ENCODE peak calls at places on chromosomes 5 and 9, in five cellular contexts. H is A549, E is transverse colon, P is tibial nerve, N is sigmoid colon. S is an unnamed sample.

GRCh38 chr9:106799146-106799545 is 63.8 kb upstream of the ZNF462 start:
- DNase-seq in P (no peak), H (peak), E (no peak), N (no peak), S (no peak)

GRCh38 chr5:143001764-143002351 is 231.7 kb downstream of the ARHGAP26 start:
- DNase-seq in N (no peak), H (no peak), P (no peak), E (no peak), S (no peak)

GRCh38 chr5:2563046-2563445 is 188.4 kb downstream of the IRX2 start:
- DNase-seq in P (no peak), N (no peak), E (no peak), H (no peak), S (no peak)

GRCh38 chr9:5553211-5553610 is 42.9 kb downstream of the PDCD1LG2 start:
- DNase-seq in E (no peak), H (no peak), N (no peak), P (no peak), S (no peak)

GRCh38 chr9:126676685-126677143 is 63.0 kb downstream of the LMX1B start:
- DNase-seq in E (no peak), P (no peak), N (no peak), H (no peak), S (no peak)

GRCh38 chr5:78647411-78647818 is 1.2 kb downstream of the LHFPL2 start:
- DNase-seq in E (peak), N (peak), H (peak), P (peak), S (no peak)

GRCh38 chr9:83062011-83062652 is 810 bp downstream of the RASEF start:
- DNase-seq in E (peak), P (no peak), N (no peak), H (peak), S (peak)

GRCh38 chr5:65837139-65837538 is 89.2 kb upstream of the ERBIN start:
- DNase-seq in H (peak), N (no peak), E (no peak), P (no peak), S (no peak)

GRCh38 chr5:17239953-17240352 is 22.5 kb downstream of the BASP1 start:
- DNase-seq in H (no peak), N (no peak), P (no peak), E (no peak), S (no peak)

GRCh38 chr5:156174225-156174624 is 152.7 kb upstream of the SGCD start:
- DNase-seq in N (no peak), P (no peak), H (no peak), E (no peak), S (no peak)

GRCh38 chr5:151745071-151745705 is 13.2 kb downstream of the ATOX1 start:
- DNase-seq in H (no peak), E (peak), P (peak), N (peak), S (no peak)

GRCh38 chr5:127536687-127537086 is 19.2 kb downstream of the PRRC1 start:
- DNase-seq in H (no peak), P (no peak), N (no peak), E (no peak), S (no peak)
- TF ChIP-seq CTCF in H (peak), P (peak), N (no peak), E (no peak), S (no peak)

DNA sequence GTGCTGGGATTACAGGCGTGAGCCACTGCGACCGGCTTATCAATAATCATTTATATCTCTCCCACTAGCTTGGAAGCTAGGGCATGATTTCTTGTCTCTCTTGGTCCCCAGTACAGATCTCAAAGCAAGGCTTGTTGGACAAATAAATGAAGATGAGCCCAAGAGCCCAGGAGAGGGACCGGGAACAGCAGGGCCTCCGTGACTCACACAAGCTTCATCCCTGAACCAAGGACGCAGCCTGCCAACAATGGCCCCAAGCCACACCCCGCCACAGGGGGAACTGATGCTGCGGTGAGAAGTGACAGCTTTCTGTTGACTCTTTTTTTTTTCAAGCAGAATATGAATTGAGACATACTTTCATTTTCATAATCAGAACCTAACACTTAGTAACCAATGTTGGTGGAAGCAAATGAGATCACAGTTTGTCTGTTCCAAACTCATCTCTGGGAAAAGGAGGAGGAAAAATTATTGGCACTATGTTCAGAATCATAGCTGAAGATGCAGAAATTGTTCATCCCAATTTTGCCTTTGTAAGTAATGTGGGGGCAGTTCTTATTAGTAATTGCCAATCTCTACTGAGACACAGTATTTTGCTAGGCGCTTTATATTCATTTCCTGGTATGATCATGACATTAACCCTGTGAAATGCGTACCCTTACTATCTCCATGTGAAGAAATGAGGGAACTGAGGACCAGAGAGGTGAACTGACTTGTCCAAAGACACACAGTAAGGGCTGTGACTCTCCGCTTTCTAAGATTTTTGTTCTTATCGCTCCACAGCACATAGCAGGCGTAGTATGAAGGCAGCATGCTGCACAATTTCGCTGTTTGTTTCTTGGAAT is 6.6 kb upstream of the DUSP1 start:
- DNase-seq in H (peak), N (peak), E (peak), P (peak), S (peak)
- TF ChIP-seq POLR2A in H (no peak), N (no peak), E (peak), P (no peak), S (peak)

DNA sequence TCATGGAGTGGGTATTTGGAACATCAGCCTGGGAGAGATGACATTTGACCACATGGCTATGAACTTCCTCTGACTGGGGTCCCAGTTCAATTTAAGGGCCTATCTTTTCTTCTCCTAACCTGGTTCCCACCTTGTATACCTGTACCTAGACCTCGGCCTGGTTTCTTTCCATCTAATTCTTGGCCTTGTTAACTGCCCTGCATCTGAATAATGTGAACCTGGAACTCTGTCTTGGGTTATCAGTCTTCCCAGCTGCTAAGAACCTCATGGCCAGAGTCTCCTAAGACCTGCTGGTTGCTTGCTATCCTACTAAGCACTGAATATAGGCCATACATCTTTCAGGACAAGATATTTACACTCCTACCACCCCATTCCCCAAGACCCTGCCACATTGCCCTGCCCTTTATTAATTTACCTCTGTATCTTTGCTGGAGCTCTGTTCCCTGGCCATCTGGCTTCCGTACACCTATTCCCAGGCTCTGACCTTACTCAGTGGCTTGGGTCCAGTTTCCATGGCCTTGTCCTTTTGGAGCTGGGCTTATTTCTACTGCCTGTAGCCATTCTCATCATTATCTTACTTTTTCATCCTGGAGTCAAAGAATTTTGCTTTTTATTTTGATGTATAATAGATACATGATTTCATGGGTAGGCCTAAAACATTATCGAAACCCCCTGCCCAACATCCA is 6.6 kb downstream of the PSAT1 start:
- DNase-seq in H (no peak), E (no peak), P (no peak), N (no peak), S (no peak)
- TF ChIP-seq EP300 in H (no peak), E (no peak), P (no peak), N (no peak), S (no peak)

DNA sequence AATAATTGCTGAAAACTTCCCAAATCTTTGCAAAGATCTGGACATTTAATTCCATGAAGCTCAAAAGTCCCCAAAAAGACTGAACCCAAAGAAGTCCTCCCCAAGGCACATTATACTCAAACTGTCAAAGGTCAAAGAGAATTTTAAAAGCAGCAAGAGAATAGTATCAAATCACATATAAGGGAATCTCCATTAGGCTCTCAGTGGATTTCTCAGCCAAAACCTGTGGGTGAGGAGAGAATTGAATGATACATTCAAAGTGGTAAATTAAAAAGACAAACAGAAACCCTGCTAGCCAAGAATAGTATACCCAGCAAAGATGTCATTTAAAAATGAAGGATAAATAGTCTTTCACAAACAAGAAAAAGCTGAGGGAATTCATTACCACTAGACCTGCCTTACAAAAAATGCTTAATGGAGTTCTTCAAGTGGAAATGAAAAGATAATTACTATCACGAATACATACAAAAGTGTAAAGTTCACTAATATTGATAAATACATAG is 134.1 kb downstream of the NDUFS4 start:
- DNase-seq in H (no peak), N (no peak), P (no peak), E (no peak), S (no peak)
- TF ChIP-seq CTCF in H (no peak), N (no peak), P (no peak), E (no peak), S (no peak)

DNA sequence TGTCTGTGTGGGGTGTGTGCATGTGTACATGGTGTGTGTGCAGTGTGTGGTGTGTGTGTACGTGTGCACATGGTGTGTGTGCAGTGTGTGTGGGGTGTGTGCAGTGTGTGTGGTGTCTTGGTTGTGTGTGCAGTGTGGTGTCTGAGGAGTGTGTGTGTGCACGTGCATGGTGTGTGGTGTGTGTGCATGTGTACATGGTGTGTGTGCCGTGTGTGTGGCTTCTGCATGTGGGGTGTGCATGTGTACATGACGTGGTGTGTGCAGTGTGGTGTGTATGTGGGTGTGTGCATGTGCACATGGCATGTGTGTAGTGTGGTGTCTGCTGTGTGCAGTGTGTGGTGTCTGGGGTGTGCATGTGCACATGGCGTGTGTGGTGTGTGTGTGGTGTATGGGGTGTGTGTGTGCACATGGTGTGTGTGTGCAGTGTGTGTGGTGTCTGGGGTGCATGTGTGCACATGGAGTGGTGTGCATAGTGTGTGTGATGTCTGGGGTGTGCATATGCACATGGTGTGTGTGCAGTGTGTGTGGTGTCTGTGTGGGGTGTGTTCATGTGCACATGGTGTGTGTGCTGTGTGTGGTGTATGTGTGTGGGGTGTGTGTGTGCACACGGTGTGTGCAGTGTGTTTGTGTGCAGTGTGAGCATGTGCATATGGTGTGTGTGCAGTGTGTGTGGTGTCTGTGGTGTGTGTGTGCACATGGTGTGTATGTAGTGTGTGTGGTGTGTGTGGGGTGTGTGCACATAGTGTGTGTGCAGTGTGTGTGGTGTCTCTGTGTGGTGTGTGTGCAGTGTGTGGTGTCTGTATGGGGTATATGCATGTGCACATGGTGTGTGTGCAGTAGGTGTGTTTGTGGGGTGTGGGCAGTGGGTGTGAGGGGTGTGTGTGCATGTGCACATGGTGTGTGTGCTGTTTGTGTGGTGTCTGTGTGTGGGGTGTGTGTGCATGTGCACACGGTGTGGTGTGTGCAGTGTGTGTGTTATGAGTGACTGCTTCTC is 40.6 kb upstream of the ZNG1F start:
- DNase-seq in E (no peak), P (peak), N (peak), H (peak), S (peak)
- TF ChIP-seq POLR2A in E (no peak), P (no peak), N (no peak), H (no peak), S (no peak)

GRCh38 chr5:36457511-36458260 is 148.7 kb upstream of the SLC1A3 start:
- DNase-seq in H (no peak), N (no peak), P (no peak), E (no peak), S (no peak)
- TF ChIP-seq EP300 in H (no peak), N (no peak), P (no peak), E (no peak), S (no peak)

DNA sequence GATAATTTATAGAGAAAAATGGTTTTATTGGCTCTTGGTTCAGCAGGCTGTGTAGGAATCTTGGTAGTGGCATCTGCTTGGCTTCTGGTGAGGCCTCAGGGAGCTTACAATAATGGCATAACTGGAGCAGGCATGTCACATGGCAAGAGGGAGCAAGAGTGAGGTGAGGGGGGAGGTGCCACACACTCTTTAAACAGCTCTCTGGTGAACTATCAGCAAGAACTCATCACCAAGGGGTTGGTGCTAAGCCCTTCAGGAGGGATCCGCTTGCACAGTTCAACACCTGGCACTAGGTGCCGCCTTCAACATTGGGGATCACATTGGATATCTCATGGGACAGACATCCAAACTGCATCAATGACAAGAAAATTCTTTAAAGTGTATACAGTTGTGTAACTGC is 10.5 kb downstream of the GPBP1 start:
- DNase-seq in P (no peak), E (no peak), N (no peak), H (peak), S (no peak)
- TF ChIP-seq CTCF in P (no peak), E (no peak), N (no peak), H (no peak), S (no peak)